ENCODE peak calls at places on chromosome 5, in five cellular contexts. B is omental fat pad, R is A172, N is AG20443, Y is Caki2. O is an unnamed sample.

GRCh38 chr5:112996830-112997374 is 20.3 kb downstream of the DCP2 start:
- DNase-seq in B (no peak), R (no peak), N (no peak), Y (no peak), O (no peak)

GRCh38 chr5:115209279-115209678 is 39.6 kb upstream of the TRIM36 start:
- DNase-seq in B (no peak), R (no peak), N (no peak), Y (no peak), O (no peak)

GRCh38 chr5:180209137-180209581 is at the start of gene RASGEF1C:
- DNase-seq in B (no peak), R (no peak), N (peak), Y (peak), O (peak)

GRCh38 chr5:81167544-81167943 is 65.6 kb upstream of the CKMT2 start:
- DNase-seq in B (no peak), R (no peak), N (no peak), Y (no peak), O (no peak)

GRCh38 chr5:134413046-134413445 is 1.4 kb upstream of the CDKN2AIPNL start:
- DNase-seq in B (no peak), R (no peak), N (no peak), Y (no peak), O (no peak)

GRCh38 chr5:38316544-38317224 is 58.3 kb downstream of the EGFLAM start:
- DNase-seq in B (no peak), R (peak), N (peak), Y (no peak), O (no peak)

GRCh38 chr5:542693-543311 is 18.6 kb upstream of the SLC9A3 start:
- DNase-seq in B (no peak), R (no peak), N (no peak), Y (no peak), O (no peak)

GRCh38 chr5:78611161-78611605 is 37.4 kb downstream of the LHFPL2 start:
- DNase-seq in B (no peak), R (peak), N (no peak), Y (no peak), O (no peak)

GRCh38 chr5:92748072-92748676 is 832.8 kb downstream of the NR2F1-AS1 start:
- DNase-seq in B (no peak), R (no peak), N (no peak), Y (no peak), O (no peak)

GRCh38 chr5:107505763-107506534 is 164.8 kb downstream of the EFNA5 start:
- DNase-seq in B (no peak), R (no peak), N (no peak), Y (no peak), O (no peak)

GRCh38 chr5:171477666-171478065 is 58.2 kb downstream of the FGF18 start:
- DNase-seq in B (no peak), R (no peak), N (no peak), Y (no peak), O (no peak)

GRCh38 chr5:36150676-36151433 is 832 bp downstream of the LMBRD2 start:
- DNase-seq in B (no peak), R (peak), N (peak), Y (peak), O (peak)

GRCh38 chr5:35851282-35851681 is 5.4 kb upstream of the IL7R start:
- DNase-seq in B (no peak), R (no peak), N (peak), Y (no peak), O (no peak)

GRCh38 chr5:54450542-54450941 is 5.0 kb upstream of the HSPB3 start:
- DNase-seq in B (no peak), R (no peak), N (no peak), Y (no peak), O (no peak)

GRCh38 chr5:167061695-167062094 is 1229.8 kb upstream of the WWC1 start:
- DNase-seq in B (no peak), R (no peak), N (no peak), Y (no peak), O (no peak)

GRCh38 chr5:155954739-155955445 is 372.1 kb upstream of the SGCD start:
- DNase-seq in B (no peak), R (no peak), N (peak), Y (no peak), O (no peak)